ENCODE peak calls at places on chromosome 11, in ten cellular contexts. Z is psoas muscle, L is epithelial cell of esophagus, D is lower leg skin, Y is AG09309, B is colonic mucosa, U is pancreas, F is GM12865, P is endodermal cell, C is astrocyte of the spinal cord. N is an unnamed sample.

GRCh38 chr11:10268746-10269487 is 25.1 kb downstream of the SBF2 start:
- DNase-seq in Z (no peak), L (peak; percentile 61), D (no peak), Y (no peak), B (no peak), U (no peak), F (no peak), P (no peak), C (no peak), N (no peak)

GRCh38 chr11:96199563-96200025 is 143.4 kb downstream of the MAML2 start:
- DNase-seq in Z (no peak), L (peak; percentile 94), D (no peak), Y (peak; percentile 60), B (no peak), U (no peak), F (no peak), P (no peak), C (peak; percentile 84), N (no peak)

GRCh38 chr11:115656041-115656440 is 151.8 kb upstream of the CADM1 start:
- DNase-seq in Z (no peak), L (no peak), D (no peak), Y (no peak), B (no peak), U (no peak), F (no peak), P (no peak), C (no peak), N (no peak)

GRCh38 chr11:33930317-33931021 is 38.6 kb upstream of the LMO2 start:
- DNase-seq in Z (peak; percentile 15), L (peak; percentile 57), D (no peak), Y (no peak), B (no peak), U (no peak), F (no peak), P (peak; percentile 62), C (no peak), N (no peak)

GRCh38 chr11:35605691-35606090 is 12.6 kb upstream of the FJX1 start:
- DNase-seq in Z (no peak), L (no peak), D (no peak), Y (no peak), B (no peak), U (no peak), F (no peak), P (no peak), C (peak; percentile 58), N (no peak)

GRCh38 chr11:117832511-117832910 is 8.0 kb upstream of the FXYD2 start:
- DNase-seq in Z (no peak), L (no peak), D (peak; percentile 53), Y (no peak), B (peak; percentile 15), U (peak; percentile 12), F (no peak), P (peak; percentile 27), C (no peak), N (no peak)

GRCh38 chr11:71342951-71343827 is 90.8 kb upstream of the SHANK2 start:
- DNase-seq in Z (peak; percentile 23), L (peak; percentile 46), D (no peak), Y (no peak), B (peak; percentile 55), U (peak; percentile 62), F (peak; percentile 45), P (peak; percentile 93), C (no peak), N (no peak)

GRCh38 chr11:12744831-12745502 is 70.7 kb downstream of the TEAD1 start:
- DNase-seq in Z (peak; percentile 36), L (no peak), D (no peak), Y (no peak), B (no peak), U (no peak), F (no peak), P (peak; percentile 71), C (peak; percentile 32), N (no peak)

GRCh38 chr11:100730266-100730665 is 43.2 kb downstream of the ARHGAP42 start:
- DNase-seq in Z (no peak), L (no peak), D (no peak), Y (peak; percentile 94), B (no peak), U (no peak), F (no peak), P (no peak), C (no peak), N (peak; percentile 58)

GRCh38 chr11:507727-508515 is 879 bp upstream of the RNH1 start:
- DNase-seq in Z (no peak), L (no peak), D (no peak), Y (no peak), B (no peak), U (no peak), F (no peak), P (no peak), C (no peak), N (no peak)

GRCh38 chr11:21472256-21472655 is 720.6 kb upstream of the ANO5 start:
- DNase-seq in Z (no peak), L (peak; percentile 32), D (no peak), Y (no peak), B (no peak), U (no peak), F (no peak), P (no peak), C (no peak), N (no peak)

GRCh38 chr11:61834278-61835004 is 6.3 kb downstream of the FADS2 start:
- DNase-seq in Z (peak; percentile 59), L (no peak), D (no peak), Y (no peak), B (peak; percentile 36), U (no peak), F (peak; percentile 95), P (peak; percentile 78), C (peak; percentile 76), N (no peak)

GRCh38 chr11:44538375-44539054 is 26.9 kb upstream of the CD82 start:
- DNase-seq in Z (peak; percentile 70), L (peak; percentile 68), D (peak; percentile 95), Y (no peak), B (peak; percentile 69), U (peak; percentile 45), F (peak; percentile 70), P (peak; percentile 96), C (peak; percentile 59), N (no peak)

GRCh38 chr11:36452231-36452630 is 57.8 kb downstream of the TRAF6 start:
- DNase-seq in Z (no peak), L (no peak), D (no peak), Y (peak; percentile 32), B (no peak), U (no peak), F (no peak), P (no peak), C (peak; percentile 84), N (no peak)

GRCh38 chr11:67613960-67614715 is 7.4 kb downstream of the NDUFV1 start:
- DNase-seq in Z (peak; percentile 62), L (peak; percentile 74), D (no peak), Y (no peak), B (peak; percentile 66), U (peak; percentile 57), F (peak; percentile 96), P (peak; percentile 91), C (peak; percentile 29), N (no peak)
- H3K4me3 ChIP-seq in Z (peak overlapping the region; percentile 53), L (peak overlapping the region; percentile 45), D (no peak overlapping the region), Y (peak overlapping the region; percentile 27), B (peak overlapping the region; percentile 31), U (peak overlapping the region; percentile 28), F (peak overlapping the region; percentile 47), P (no peak overlapping the region), C (peak overlapping the region; percentile 13), N (peak overlapping the region; percentile 2)

GRCh38 chr11:4183410-4184057 is 88.9 kb downstream of the RRM1 start:
- DNase-seq in Z (no peak), L (no peak), D (no peak), Y (no peak), B (no peak), U (no peak), F (no peak), P (peak; percentile 36), C (no peak), N (no peak)

GRCh38 chr11:4185561-4185960 is 91.0 kb downstream of the RRM1 start:
- DNase-seq in Z (no peak), L (no peak), D (no peak), Y (no peak), B (no peak), U (no peak), F (no peak), P (peak; percentile 30), C (no peak), N (no peak)

GRCh38 chr11:4184163-4184916 is 89.7 kb downstream of the RRM1 start:
- DNase-seq in Z (no peak), L (no peak), D (no peak), Y (no peak), B (no peak), U (no peak), F (no peak), P (peak; percentile 42), C (no peak), N (no peak)

GRCh38 chr11:4187055-4187988 is 92.7 kb downstream of the RRM1 start:
- DNase-seq in Z (peak; percentile 93), L (peak; percentile 72), D (peak; percentile 98), Y (peak; percentile 42), B (peak; percentile 89), U (peak; percentile 85), F (peak; percentile 77), P (peak; percentile 98), C (peak; percentile 87), N (peak; percentile 39)

GRCh38 chr11:4186464-4187054 is 92.0 kb downstream of the RRM1 start:
- DNase-seq in Z (no peak), L (no peak), D (no peak), Y (no peak), B (no peak), U (no peak), F (no peak), P (no peak), C (no peak), N (no peak)
- H3K4me3 ChIP-seq in Z (peak overlapping the region; percentile 75), L (peak overlapping the region; percentile 55), D (no peak overlapping the region), Y (peak overlapping the region; percentile 70), B (peak overlapping the region; percentile 78), U (peak overlapping the region; percentile 63), F (no peak overlapping the region), P (peak overlapping the region; percentile 80), C (peak overlapping the region; percentile 57), N (peak overlapping the region; percentile 60)

GRCh38 chr11:91100432-91100831 is 877.6 kb upstream of the CHORDC1 start:
- DNase-seq in Z (no peak), L (peak; percentile 15), D (no peak), Y (no peak), B (no peak), U (no peak), F (no peak), P (no peak), C (peak; percentile 15), N (no peak)

GRCh38 chr11:91104237-91104636 is 881.4 kb upstream of the CHORDC1 start:
- DNase-seq in Z (no peak), L (peak; percentile 76), D (no peak), Y (no peak), B (no peak), U (no peak), F (no peak), P (no peak), C (peak; percentile 59), N (peak; percentile 53)
- H3K4me3 ChIP-seq in Z (no peak overlapping the region), L (no peak overlapping the region), D (no peak overlapping the region), Y (no peak overlapping the region), B (no peak overlapping the region), U (no peak overlapping the region), F (no peak overlapping the region), P (no peak overlapping the region), C (no peak overlapping the region), N (no peak overlapping the region)

DNA sequence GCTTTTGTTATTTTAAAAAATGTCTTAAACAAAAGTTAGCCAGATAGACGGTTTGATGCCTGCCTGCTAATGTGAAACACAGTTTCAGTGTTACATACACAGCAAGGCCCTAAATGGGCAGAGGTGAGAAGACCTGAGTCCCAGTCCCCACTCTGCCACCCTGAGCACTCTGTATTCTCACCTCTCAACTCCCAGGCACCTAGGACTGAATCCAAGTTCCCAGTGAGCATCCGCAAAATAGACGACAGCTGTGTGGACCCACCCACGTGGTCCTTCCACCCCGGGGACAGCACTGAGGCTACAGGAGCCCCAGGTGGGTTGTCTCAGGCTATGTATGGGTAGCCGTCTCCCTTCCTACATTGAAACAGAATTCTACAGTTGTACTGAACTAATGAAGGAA is 111.5 kb downstream of the RPL27A start:
- DNase-seq in Z (no peak), L (no peak), D (no peak), Y (no peak), B (no peak), U (no peak), F (no peak), P (peak; percentile 29), C (no peak), N (no peak)
- H3K4me3 ChIP-seq in Z (no peak overlapping the region), L (no peak overlapping the region), D (no peak overlapping the region), Y (no peak overlapping the region), B (no peak overlapping the region), U (peak overlapping the region; percentile 5), F (no peak overlapping the region), P (peak overlapping the region; percentile 76), C (no peak overlapping the region), N (no peak overlapping the region)

N was measured in BJ.